ENCODE peak calls at places on chromosomes 6 and 20, in four cellular contexts. A, K, L and F are unnamed samples.

GRCh38 chr6:130307752-130308361 is 58.0 kb upstream of the TMEM200A start:
- DNase-seq in K (peak), L (peak), A (no peak), F (peak)

GRCh38 chr6:17866876-17867444 is 120.5 kb downstream of the KIF13A start:
- DNase-seq in A (no peak), K (no peak), L (peak), F (peak)

GRCh38 chr6:138569970-138570715 is 70.8 kb upstream of the NHSL1 start:
- DNase-seq in K (no peak), A (no peak), L (peak), F (no peak)

GRCh38 chr6:106000935-106001334 is 85.2 kb upstream of the PRDM1 start:
- DNase-seq in L (no peak), A (no peak), K (no peak), F (no peak)

GRCh38 chr6:10221186-10221585 is 193.7 kb downstream of the TFAP2A start:
- DNase-seq in K (no peak), L (no peak), A (no peak), F (no peak)

GRCh38 chr6:91804981-91805380 is 1218.1 kb upstream of the MAP3K7 start:
- DNase-seq in A (no peak), L (no peak), K (no peak), F (no peak)

GRCh38 chr6:42769051-42769450 is 12.8 kb upstream of the BICRAL start:
- DNase-seq in K (no peak), A (peak), L (no peak), F (no peak)

GRCh38 chr6:140661691-140662090 is 1287.2 kb upstream of the CITED2 start:
- DNase-seq in L (peak), K (no peak), A (no peak), F (no peak)

GRCh38 chr6:52087498-52087999 is at the start of gene PKHD1:
- DNase-seq in K (no peak), L (no peak), A (no peak), F (no peak)

GRCh38 chr6:52551483-52552277 is 25.2 kb downstream of the TRAM2 start:
- DNase-seq in A (peak), K (peak), L (peak), F (peak)

GRCh38 chr20:5705827-5706226 is 44.4 kb upstream of the SHLD1 start:
- DNase-seq in K (no peak), L (no peak), A (peak), F (no peak)

GRCh38 chr20:24812356-24812755 is 136.7 kb upstream of the CST7 start:
- DNase-seq in L (no peak), A (no peak), K (no peak), F (no peak)

GRCh38 chr6:155274533-155274932 is 10.7 kb downstream of the CLDN20 start:
- DNase-seq in K (peak), L (peak), A (no peak), F (peak)

GRCh38 chr6:80282913-80283554 is 176.6 kb downstream of the BCKDHB start:
- DNase-seq in K (no peak), L (no peak), A (no peak), F (peak)

GRCh38 chr20:48463096-48463710 is 364.6 kb downstream of the PREX1 start:
- DNase-seq in K (no peak), A (no peak), L (no peak), F (no peak)

GRCh38 chr20:63734111-63734945 is 2.1 kb upstream of the LIME1 start:
- DNase-seq in K (no peak), A (no peak), L (no peak), F (no peak)

GRCh38 chr20:63736893-63737689 is 627 bp downstream of the LIME1 start:
- DNase-seq in L (no peak), K (no peak), A (no peak), F (no peak)

GRCh38 chr20:63737690-63737939 is 1.2 kb downstream of the LIME1 start:
- DNase-seq in K (no peak), L (no peak), A (no peak), F (no peak)

GRCh38 chr20:63734946-63735858 is 1.3 kb upstream of the LIME1 start:
- DNase-seq in K (no peak), L (no peak), A (no peak), F (no peak)

GRCh38 chr20:63735859-63736718 is at the start of gene LIME1:
- DNase-seq in L (no peak), A (no peak), K (no peak), F (no peak)
- H3K4me3 ChIP-seq in L (no peak), A (no peak), K (no peak), F (no peak)

DNA sequence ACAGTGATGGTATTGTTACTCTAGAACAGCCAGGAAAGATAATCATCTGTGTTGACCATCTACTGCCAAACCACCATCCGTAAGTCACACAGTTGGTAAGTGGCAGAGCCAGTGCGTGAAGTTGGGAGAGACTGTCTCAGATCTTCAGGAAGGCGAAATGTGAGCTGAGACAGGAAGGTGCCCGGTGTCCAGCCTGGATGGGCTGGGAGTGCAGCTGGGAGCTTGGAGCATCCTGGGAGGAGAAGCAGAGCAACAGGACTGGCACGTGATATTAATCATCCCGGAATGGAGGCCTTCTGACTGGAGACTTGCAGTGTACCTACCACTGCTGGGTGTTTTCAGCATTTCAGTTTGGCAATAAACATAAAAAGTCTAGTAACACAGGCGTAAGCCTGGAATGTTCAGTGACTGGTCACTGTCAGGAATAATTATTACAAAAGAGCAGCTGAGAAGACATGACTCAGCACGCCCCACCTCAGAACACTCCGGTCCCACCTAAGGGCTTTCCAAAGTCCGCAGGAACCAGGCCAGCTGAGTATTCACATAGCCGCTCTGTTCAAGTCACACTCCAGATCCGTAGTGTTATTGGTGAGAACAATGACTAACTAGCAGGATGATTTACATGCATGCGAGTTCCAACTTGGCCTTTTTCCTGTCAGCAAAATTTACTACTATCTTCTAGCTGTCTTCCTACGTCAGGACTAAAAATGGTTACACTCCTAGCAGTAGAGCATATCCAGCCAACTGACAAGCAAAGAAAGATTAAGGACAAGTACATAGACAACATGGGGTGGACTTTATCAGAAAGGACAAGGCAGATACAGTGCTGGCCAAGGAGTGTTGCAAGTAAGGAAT is 45.1 kb upstream of the PNRC1 start:
- DNase-seq in A (no peak), L (peak), K (peak), F (peak)
- H3K4me3 ChIP-seq in A (no peak), L (no peak), K (no peak), F (peak)

DNA sequence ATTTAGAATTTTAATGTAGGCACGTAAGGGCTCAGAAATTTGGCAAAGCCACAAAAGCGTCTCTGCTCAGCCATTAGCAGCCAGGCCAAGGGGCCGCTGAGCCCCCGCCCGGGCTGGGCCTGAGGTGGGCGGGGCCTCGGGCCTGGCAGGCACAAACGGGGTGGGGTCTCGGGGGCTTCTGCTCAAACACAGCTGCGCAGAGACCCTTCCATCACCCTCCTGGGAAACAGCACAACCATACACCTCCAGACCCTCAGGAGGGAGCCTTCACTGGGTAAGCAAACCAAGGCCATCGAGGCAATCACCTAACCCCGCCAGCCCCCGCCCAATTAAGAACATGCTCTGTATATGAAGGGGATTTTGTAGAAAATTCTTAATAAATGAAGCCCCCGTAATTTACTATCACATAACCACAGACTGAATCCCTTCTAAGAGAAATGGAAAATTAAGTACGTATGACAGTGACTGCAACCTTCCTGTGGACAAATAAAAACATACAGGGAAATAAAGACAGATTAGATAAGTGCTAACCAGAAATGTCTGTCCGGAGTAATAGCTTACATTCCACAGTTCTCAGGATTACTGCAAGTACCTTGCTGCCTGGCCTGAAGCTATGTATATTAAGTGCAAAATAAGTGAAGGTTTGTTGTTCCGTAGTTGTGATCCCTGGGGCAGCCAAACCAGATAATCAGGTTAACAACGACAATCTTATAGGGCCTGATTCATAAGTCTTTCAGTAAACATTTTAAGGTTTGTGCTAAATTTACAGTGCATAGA is 3.0 kb downstream of the NEDD9 start:
- DNase-seq in A (no peak), K (no peak), L (no peak), F (peak)
- H3K4me3 ChIP-seq in A (no peak), K (peak), L (peak), F (no peak)

GRCh38 chr6:36114798-36115408 is 15.4 kb upstream of the MAPK13 start:
- DNase-seq in K (no peak), L (no peak), A (no peak), F (no peak)
- H3K4me3 ChIP-seq in K (no peak), L (no peak), A (no peak), F (no peak)

GRCh38 chr6:49415358-49415757 is 47.7 kb downstream of the MMUT start:
- DNase-seq in L (no peak), K (no peak), A (no peak), F (no peak)
- H3K4me3 ChIP-seq in L (no peak), K (no peak), A (no peak), F (no peak)

GRCh38 chr20:49983123-49983847 is 505 bp downstream of the SNAI1 start:
- DNase-seq in L (no peak), K (no peak), A (peak), F (no peak)

GRCh38 chr20:49982346-49983122 is at the start of gene SNAI1:
- DNase-seq in A (peak), K (peak), L (peak), F (peak)

GRCh38 chr20:49981218-49982071 is 1.3 kb upstream of the SNAI1 start:
- DNase-seq in K (no peak), L (no peak), A (peak), F (no peak)

GRCh38 chr20:49980140-49981008 is 2.4 kb upstream of the SNAI1 start:
- DNase-seq in K (no peak), A (peak), L (no peak), F (no peak)

GRCh38 chr20:49982072-49982345 is 771 bp upstream of the SNAI1 start:
- DNase-seq in A (no peak), L (no peak), K (no peak), F (no peak)
- H3K4me3 ChIP-seq in A (peak), L (no peak), K (peak), F (peak)

DNA sequence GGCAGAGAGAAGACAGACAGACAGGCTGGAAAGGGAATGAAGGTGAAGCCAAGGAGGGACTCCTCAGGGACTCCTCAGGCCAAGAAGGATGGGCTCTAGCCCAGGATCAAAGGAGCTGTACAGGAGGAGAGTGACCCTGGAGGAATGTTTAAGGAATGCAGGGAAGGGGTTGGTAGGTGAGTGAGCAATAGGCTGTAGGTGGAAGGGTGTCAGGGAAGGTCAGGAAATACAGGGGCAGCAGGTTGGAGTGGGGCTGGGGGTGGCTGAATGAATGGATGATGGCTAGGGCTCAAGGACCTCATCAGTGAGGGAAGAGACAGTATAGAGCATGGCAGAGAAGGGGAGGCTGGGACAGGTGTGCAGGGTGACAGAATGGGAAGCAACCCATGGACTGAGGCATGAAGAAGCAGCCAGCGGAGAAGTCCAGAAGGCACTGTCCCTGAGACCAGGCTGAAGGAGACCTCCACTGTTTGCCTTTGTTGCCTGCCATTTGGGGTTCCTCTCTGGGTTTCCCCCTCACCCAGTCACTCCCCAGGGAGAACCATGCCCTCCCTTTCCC is 13.2 kb downstream of the SYNGAP1 start:
- DNase-seq in L (no peak), A (no peak), K (no peak), F (no peak)
- H3K4me3 ChIP-seq in L (no peak), A (no peak), K (no peak), F (no peak)

DNA sequence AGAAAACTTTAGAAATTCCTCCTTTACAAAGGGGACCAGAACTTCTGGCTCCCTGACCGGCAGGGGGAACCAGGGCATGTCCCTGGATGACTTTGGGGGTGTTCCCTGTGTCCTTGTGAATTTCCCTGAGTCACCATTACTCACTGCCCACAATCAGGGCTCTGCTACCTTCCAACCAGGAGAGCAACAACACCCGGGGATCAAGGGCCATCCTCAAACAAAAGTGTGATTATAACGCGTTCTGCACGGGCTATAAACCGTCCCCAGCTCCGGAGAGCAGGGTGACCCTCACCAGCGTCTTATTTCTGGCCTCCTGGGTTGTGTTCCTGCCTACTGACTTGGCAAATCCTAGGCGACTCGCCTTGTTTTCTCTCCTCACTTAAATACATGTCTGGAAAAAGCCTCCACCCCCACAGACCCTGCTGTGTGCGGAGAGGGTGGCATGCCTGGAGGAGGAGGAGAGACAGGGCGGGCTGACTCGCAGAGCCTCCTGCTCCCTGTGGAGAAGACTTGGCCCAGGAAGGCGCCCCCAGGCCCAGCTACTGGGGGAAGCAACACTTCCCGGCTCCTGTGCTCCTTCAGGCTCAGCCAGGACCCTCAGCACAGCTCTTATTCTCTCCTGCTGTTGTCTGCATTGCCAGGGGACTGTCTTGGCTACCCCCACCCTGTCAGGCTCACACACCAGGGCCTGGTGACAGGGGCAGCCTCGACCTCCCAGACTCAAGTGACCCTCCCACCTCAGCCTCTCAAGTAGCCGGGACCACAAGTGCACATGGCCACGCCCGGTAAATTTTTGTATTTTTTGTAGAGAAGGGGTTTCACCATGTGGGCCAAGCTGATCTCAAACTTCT is 54.1 kb downstream of the FGD2 start:
- DNase-seq in K (peak), A (peak), L (peak), F (peak)
- H3K4me3 ChIP-seq in K (peak), A (no peak), L (no peak), F (no peak)